ENCODE peak calls at places on chromosomes 13 and 19, in seven cellular contexts. One of them, this sample, is unnamed.

GRCh38 chr13:108086678-108087077 is 128.7 kb downstream of the LIG4 start:
- DNase-seq in NCI-H1048: no peak
- DNase-seq in substantia nigra: no peak
- DNase-seq in Daoy: peak
- DNase-seq in PC-3: peak
- DNase-seq in fibroblast of pulmonary artery: peak
- DNase-seq in AG04449: no peak
- DNase-seq in this sample: no peak

GRCh38 chr19:45171211-45171623 is 6.8 kb downstream of the TRAPPC6A start:
- DNase-seq in NCI-H1048: no peak
- DNase-seq in substantia nigra: no peak
- DNase-seq in Daoy: peak
- DNase-seq in PC-3: no peak
- DNase-seq in fibroblast of pulmonary artery: no peak
- DNase-seq in AG04449: no peak
- DNase-seq in this sample: no peak

GRCh38 chr13:48710160-48710559 is 56.4 kb downstream of the CYSLTR2 start:
- DNase-seq in NCI-H1048: no peak
- DNase-seq in substantia nigra: no peak
- DNase-seq in Daoy: no peak
- DNase-seq in PC-3: no peak
- DNase-seq in fibroblast of pulmonary artery: no peak
- DNase-seq in AG04449: no peak
- DNase-seq in this sample: no peak

GRCh38 chr13:61255035-61255796 is 160.4 kb downstream of the PCDH20 start:
- DNase-seq in NCI-H1048: no peak
- DNase-seq in substantia nigra: no peak
- DNase-seq in Daoy: no peak
- DNase-seq in PC-3: peak
- DNase-seq in fibroblast of pulmonary artery: peak
- DNase-seq in AG04449: no peak
- DNase-seq in this sample: no peak

GRCh38 chr19:55383789-55384575 is at the start of gene TMEM238:
- DNase-seq in NCI-H1048: no peak
- DNase-seq in substantia nigra: peak
- DNase-seq in Daoy: peak
- DNase-seq in PC-3: peak
- DNase-seq in fibroblast of pulmonary artery: peak
- DNase-seq in AG04449: no peak
- DNase-seq in this sample: peak

GRCh38 chr19:802888-803561 is 5.8 kb downstream of the PTBP1 start:
- DNase-seq in NCI-H1048: no peak
- DNase-seq in substantia nigra: no peak
- DNase-seq in Daoy: no peak
- DNase-seq in PC-3: no peak
- DNase-seq in fibroblast of pulmonary artery: no peak
- DNase-seq in AG04449: no peak
- DNase-seq in this sample: no peak

GRCh38 chr19:8320564-8321066 is 560 bp downstream of the NDUFA7 start:
- DNase-seq in NCI-H1048: no peak
- DNase-seq in substantia nigra: no peak
- DNase-seq in Daoy: no peak
- DNase-seq in PC-3: no peak
- DNase-seq in fibroblast of pulmonary artery: no peak
- DNase-seq in AG04449: no peak
- DNase-seq in this sample: no peak

GRCh38 chr13:59531571-59532091 is 632.1 kb downstream of the DIAPH3 start:
- DNase-seq in NCI-H1048: no peak
- DNase-seq in substantia nigra: peak
- DNase-seq in Daoy: peak
- DNase-seq in PC-3: peak
- DNase-seq in fibroblast of pulmonary artery: peak
- DNase-seq in AG04449: peak
- DNase-seq in this sample: no peak

GRCh38 chr19:53877361-53877766 is 4.6 kb upstream of the PRKCG start:
- DNase-seq in NCI-H1048: no peak
- DNase-seq in substantia nigra: no peak
- DNase-seq in Daoy: no peak
- DNase-seq in PC-3: no peak
- DNase-seq in fibroblast of pulmonary artery: peak
- DNase-seq in AG04449: no peak
- DNase-seq in this sample: no peak

GRCh38 chr13:67390462-67391093 is 160.4 kb upstream of the PCDH9 start:
- DNase-seq in NCI-H1048: no peak
- DNase-seq in substantia nigra: no peak
- DNase-seq in Daoy: no peak
- DNase-seq in PC-3: no peak
- DNase-seq in fibroblast of pulmonary artery: peak
- DNase-seq in AG04449: no peak
- DNase-seq in this sample: no peak

GRCh38 chr13:93496985-93497673 is 270.5 kb downstream of the GPC6 start:
- DNase-seq in NCI-H1048: peak
- DNase-seq in substantia nigra: no peak
- DNase-seq in Daoy: no peak
- DNase-seq in PC-3: no peak
- DNase-seq in fibroblast of pulmonary artery: no peak
- DNase-seq in AG04449: no peak
- DNase-seq in this sample: no peak

GRCh38 chr13:67416047-67416925 is 186.2 kb upstream of the PCDH9 start:
- DNase-seq in NCI-H1048: no peak
- DNase-seq in substantia nigra: no peak
- DNase-seq in Daoy: no peak
- DNase-seq in PC-3: peak
- DNase-seq in fibroblast of pulmonary artery: peak
- DNase-seq in AG04449: no peak
- DNase-seq in this sample: peak

GRCh38 chr13:27006519-27007161 is 165.0 kb downstream of the USP12 start:
- DNase-seq in NCI-H1048: no peak
- DNase-seq in substantia nigra: peak
- DNase-seq in Daoy: no peak
- DNase-seq in PC-3: peak
- DNase-seq in fibroblast of pulmonary artery: peak
- DNase-seq in AG04449: no peak
- DNase-seq in this sample: peak

GRCh38 chr19:18900700-18901502 is 4.9 kb upstream of the CERS1 start:
- DNase-seq in NCI-H1048: no peak
- DNase-seq in substantia nigra: no peak
- DNase-seq in Daoy: peak
- DNase-seq in PC-3: peak
- DNase-seq in fibroblast of pulmonary artery: no peak
- DNase-seq in AG04449: no peak
- DNase-seq in this sample: no peak

GRCh38 chr19:44149776-44150175 is 8.4 kb downstream of the ZNF234 start:
- DNase-seq in NCI-H1048: no peak
- DNase-seq in substantia nigra: no peak
- DNase-seq in Daoy: no peak
- DNase-seq in PC-3: no peak
- DNase-seq in fibroblast of pulmonary artery: no peak
- DNase-seq in AG04449: no peak
- DNase-seq in this sample: no peak

GRCh38 chr19:2045501-2046045 is 5.5 kb downstream of the MKNK2 start:
- DNase-seq in NCI-H1048: no peak
- DNase-seq in substantia nigra: no peak
- DNase-seq in Daoy: no peak
- DNase-seq in PC-3: no peak
- DNase-seq in fibroblast of pulmonary artery: no peak
- DNase-seq in AG04449: no peak
- DNase-seq in this sample: no peak

GRCh38 chr13:42971670-42972355 is 20.2 kb downstream of the EPSTI1 start:
- DNase-seq in NCI-H1048: no peak
- DNase-seq in substantia nigra: no peak
- DNase-seq in Daoy: no peak
- DNase-seq in PC-3: no peak
- DNase-seq in fibroblast of pulmonary artery: peak
- DNase-seq in AG04449: no peak
- DNase-seq in this sample: no peak

GRCh38 chr19:33394723-33395560 is 21.4 kb downstream of the CEBPG start:
- DNase-seq in NCI-H1048: no peak
- DNase-seq in substantia nigra: no peak
- DNase-seq in Daoy: no peak
- DNase-seq in PC-3: no peak
- DNase-seq in fibroblast of pulmonary artery: no peak
- DNase-seq in AG04449: no peak
- DNase-seq in this sample: no peak

GRCh38 chr19:38583219-38583984 is 34.4 kb downstream of the MAP4K1 start:
- DNase-seq in NCI-H1048: no peak
- DNase-seq in substantia nigra: no peak
- DNase-seq in Daoy: no peak
- DNase-seq in PC-3: no peak
- DNase-seq in fibroblast of pulmonary artery: no peak
- DNase-seq in AG04449: no peak
- DNase-seq in this sample: no peak

GRCh38 chr13:50529154-50529882 is 314.2 kb downstream of the DLEU7 start:
- DNase-seq in NCI-H1048: peak
- DNase-seq in substantia nigra: peak
- DNase-seq in Daoy: peak
- DNase-seq in PC-3: peak
- DNase-seq in fibroblast of pulmonary artery: peak
- DNase-seq in AG04449: peak
- DNase-seq in this sample: no peak

GRCh38 chr13:83980322-83980721 is 98.0 kb upstream of the SLITRK1 start:
- DNase-seq in NCI-H1048: no peak
- DNase-seq in substantia nigra: no peak
- DNase-seq in Daoy: no peak
- DNase-seq in PC-3: no peak
- DNase-seq in fibroblast of pulmonary artery: no peak
- DNase-seq in AG04449: no peak
- DNase-seq in this sample: no peak

GRCh38 chr13:57787058-57787791 is 155.7 kb downstream of the PCDH17 start:
- DNase-seq in NCI-H1048: no peak
- DNase-seq in substantia nigra: no peak
- DNase-seq in Daoy: peak
- DNase-seq in PC-3: no peak
- DNase-seq in fibroblast of pulmonary artery: no peak
- DNase-seq in AG04449: no peak
- DNase-seq in this sample: no peak

GRCh38 chr19:8251025-8251472 is 41.9 kb downstream of the CERS4 start:
- DNase-seq in NCI-H1048: no peak
- DNase-seq in substantia nigra: peak
- DNase-seq in Daoy: peak
- DNase-seq in PC-3: no peak
- DNase-seq in fibroblast of pulmonary artery: peak
- DNase-seq in AG04449: no peak
- DNase-seq in this sample: no peak

GRCh38 chr19:16337809-16338469 is 13.3 kb downstream of the KLF2 start:
- DNase-seq in NCI-H1048: no peak
- DNase-seq in substantia nigra: no peak
- DNase-seq in Daoy: no peak
- DNase-seq in PC-3: no peak
- DNase-seq in fibroblast of pulmonary artery: no peak
- DNase-seq in AG04449: no peak
- DNase-seq in this sample: no peak

GRCh38 chr19:16542894-16543498 is 759 bp upstream of the CHERP start:
- DNase-seq in NCI-H1048: no peak
- DNase-seq in substantia nigra: no peak
- DNase-seq in Daoy: no peak
- DNase-seq in PC-3: no peak
- DNase-seq in fibroblast of pulmonary artery: peak
- DNase-seq in AG04449: no peak
- DNase-seq in this sample: no peak

GRCh38 chr19:18496167-18496979 is 25.5 kb downstream of the ELL start:
- DNase-seq in NCI-H1048: no peak
- DNase-seq in substantia nigra: no peak
- DNase-seq in Daoy: peak
- DNase-seq in PC-3: peak
- DNase-seq in fibroblast of pulmonary artery: peak
- DNase-seq in AG04449: no peak
- DNase-seq in this sample: peak

GRCh38 chr19:45066921-45067661 is 9.2 kb downstream of the ZNF296 start:
- DNase-seq in NCI-H1048: no peak
- DNase-seq in substantia nigra: no peak
- DNase-seq in Daoy: no peak
- DNase-seq in PC-3: no peak
- DNase-seq in fibroblast of pulmonary artery: no peak
- DNase-seq in AG04449: no peak
- DNase-seq in this sample: no peak

GRCh38 chr19:45451850-45452387 is 15.9 kb upstream of the FOSB start:
- DNase-seq in NCI-H1048: no peak
- DNase-seq in substantia nigra: no peak
- DNase-seq in Daoy: no peak
- DNase-seq in PC-3: no peak
- DNase-seq in fibroblast of pulmonary artery: no peak
- DNase-seq in AG04449: no peak
- DNase-seq in this sample: no peak

GRCh38 chr13:57825066-57825465 is 193.5 kb downstream of the PCDH17 start:
- DNase-seq in NCI-H1048: no peak
- DNase-seq in substantia nigra: no peak
- DNase-seq in Daoy: no peak
- DNase-seq in PC-3: no peak
- DNase-seq in fibroblast of pulmonary artery: no peak
- DNase-seq in AG04449: no peak
- DNase-seq in this sample: no peak

GRCh38 chr19:38452430-38453366 is 19.2 kb downstream of the RYR1 start:
- DNase-seq in NCI-H1048: peak
- DNase-seq in substantia nigra: no peak
- DNase-seq in Daoy: peak
- DNase-seq in PC-3: peak
- DNase-seq in fibroblast of pulmonary artery: no peak
- DNase-seq in AG04449: no peak
- DNase-seq in this sample: no peak

GRCh38 chr13:26424181-26424580 is 133.3 kb upstream of the WASF3 start:
- DNase-seq in NCI-H1048: no peak
- DNase-seq in substantia nigra: no peak
- DNase-seq in Daoy: no peak
- DNase-seq in PC-3: no peak
- DNase-seq in fibroblast of pulmonary artery: no peak
- DNase-seq in AG04449: no peak
- DNase-seq in this sample: no peak

GRCh38 chr13:24208314-24208713 is 47.8 kb downstream of the SPATA13 start:
- DNase-seq in NCI-H1048: no peak
- DNase-seq in substantia nigra: no peak
- DNase-seq in Daoy: peak
- DNase-seq in PC-3: peak
- DNase-seq in fibroblast of pulmonary artery: peak
- DNase-seq in AG04449: peak
- DNase-seq in this sample: no peak

GRCh38 chr19:9528757-9529336 is 9.6 kb downstream of the ZNF426 start:
- DNase-seq in NCI-H1048: no peak
- DNase-seq in substantia nigra: no peak
- DNase-seq in Daoy: no peak
- DNase-seq in PC-3: peak
- DNase-seq in fibroblast of pulmonary artery: peak
- DNase-seq in AG04449: no peak
- DNase-seq in this sample: no peak

GRCh38 chr19:56110515-56111448 is 10.3 kb downstream of the ZNF787 start:
- DNase-seq in NCI-H1048: no peak
- DNase-seq in substantia nigra: no peak
- DNase-seq in Daoy: no peak
- DNase-seq in PC-3: no peak
- DNase-seq in fibroblast of pulmonary artery: peak
- DNase-seq in AG04449: no peak
- DNase-seq in this sample: no peak

GRCh38 chr13:33205804-33206221 is 79.7 kb downstream of the STARD13 start:
- DNase-seq in NCI-H1048: no peak
- DNase-seq in substantia nigra: no peak
- DNase-seq in Daoy: no peak
- DNase-seq in PC-3: no peak
- DNase-seq in fibroblast of pulmonary artery: peak
- DNase-seq in AG04449: no peak
- DNase-seq in this sample: no peak

GRCh38 chr13:113545455-113545930 is 39.1 kb upstream of the TFDP1 start:
- DNase-seq in NCI-H1048: no peak
- DNase-seq in substantia nigra: no peak
- DNase-seq in Daoy: no peak
- DNase-seq in PC-3: no peak
- DNase-seq in fibroblast of pulmonary artery: no peak
- DNase-seq in AG04449: no peak
- DNase-seq in this sample: no peak

GRCh38 chr19:15371786-15372380 is 7.7 kb downstream of the AKAP8 start:
- DNase-seq in NCI-H1048: no peak
- DNase-seq in substantia nigra: no peak
- DNase-seq in Daoy: no peak
- DNase-seq in PC-3: no peak
- DNase-seq in fibroblast of pulmonary artery: no peak
- DNase-seq in AG04449: no peak
- DNase-seq in this sample: no peak

GRCh38 chr13:26743971-26744370 is 16.6 kb downstream of the GPR12 start:
- DNase-seq in NCI-H1048: no peak
- DNase-seq in substantia nigra: no peak
- DNase-seq in Daoy: no peak
- DNase-seq in PC-3: no peak
- DNase-seq in fibroblast of pulmonary artery: no peak
- DNase-seq in AG04449: no peak
- DNase-seq in this sample: no peak